ENCODE peak calls at places on chromosomes 1 and 21, in four cellular contexts. H is HEK293T, U is K562, W is SK-N-SH. G is an unnamed sample.
A peak's percentile ranks its signal among the peaks of the same experiment; 100 is the strongest.

GRCh38 chr21:21182401-21182800 is 184.2 kb downstream of the NCAM2 start:
- DNase-seq in H (no peak), U (no peak), W (no peak), G (no peak)

GRCh38 chr1:164579346-164579745 is 20.4 kb downstream of the PBX1 start:
- DNase-seq in U (no peak), W (no peak), H (no peak), G (no peak)

GRCh38 chr1:70277875-70278274 is 56.7 kb downstream of the SRSF11 start:
- DNase-seq in U (no peak), H (no peak), W (no peak), G (no peak)

GRCh38 chr1:161313554-161314200 is 504 bp upstream of the SDHC start:
- DNase-seq in H (no peak), U (no peak), W (no peak), G (peak; percentile 43)

GRCh38 chr1:43302226-43302625 is 1.4 kb downstream of the TIE1 start:
- DNase-seq in W (no peak), U (no peak), H (no peak), G (no peak)

GRCh38 chr1:164611754-164612642 is 53.0 kb downstream of the PBX1 start:
- DNase-seq in U (no peak), H (peak; percentile 84), W (peak; percentile 16), G (peak; percentile 90)

GRCh38 chr1:24996983-24997893 is 67.2 kb upstream of the RUNX3 start:
- DNase-seq in W (no peak), U (no peak), H (no peak), G (no peak)

GRCh38 chr1:115890618-115891017 is 49.7 kb upstream of the NHLH2 start:
- DNase-seq in W (no peak), U (no peak), H (no peak), G (no peak)

GRCh38 chr1:234213576-234214128 is 159.6 kb upstream of the COA6 start:
- DNase-seq in U (no peak), W (no peak), H (no peak), G (no peak)

GRCh38 chr1:231337043-231337471 is 595 bp downstream of the EXOC8 start:
- DNase-seq in W (peak; percentile 65), U (peak; percentile 57), H (no peak), G (no peak)

GRCh38 chr1:36321119-36321951 is 2.1 kb downstream of the EVA1B start:
- DNase-seq in W (peak; percentile 91), H (no peak), U (peak; percentile 93), G (no peak)

GRCh38 chr1:179817789-179818188 is 59.8 kb downstream of the TOR1AIP2 start:
- DNase-seq in H (no peak), W (peak; percentile 49), U (no peak), G (no peak)

GRCh38 chr1:246343251-246343650 is 163.8 kb downstream of the SMYD3 start:
- DNase-seq in W (no peak), U (no peak), H (no peak), G (no peak)

GRCh38 chr1:233066087-233066486 is 115.7 kb downstream of the NTPCR start:
- DNase-seq in H (no peak), W (no peak), U (no peak), G (no peak)

GRCh38 chr1:2415337-2415736 is 3.0 kb upstream of the PEX10 start:
- DNase-seq in W (no peak), U (no peak), H (no peak), G (no peak)

GRCh38 chr1:67463298-67463960 is 33.2 kb upstream of the SERBP1 start:
- DNase-seq in U (no peak), H (no peak), W (no peak), G (no peak)

GRCh38 chr1:45317163-45317562 is 9.5 kb upstream of the HPDL start:
- DNase-seq in W (no peak), U (no peak), H (no peak), G (no peak)

GRCh38 chr1:7299994-7300393 is 471.1 kb upstream of the VAMP3 start:
- DNase-seq in W (no peak), H (no peak), U (no peak), G (no peak)

GRCh38 chr1:168195199-168196135 is 16.7 kb downstream of the TIPRL start:
- DNase-seq in W (no peak), U (no peak), H (no peak), G (no peak)

GRCh38 chr1:221635305-221635704 is 106.6 kb downstream of the DUSP10 start:
- DNase-seq in H (no peak), W (no peak), U (no peak), G (no peak)

GRCh38 chr21:36082140-36082742 is 12.4 kb downstream of the CBR1 start:
- DNase-seq in W (no peak), U (no peak), H (no peak), G (no peak)

GRCh38 chr1:150563340-150564038 is 14.3 kb downstream of the ADAMTSL4 start:
- DNase-seq in U (no peak), W (peak; percentile 25), H (no peak), G (no peak)

GRCh38 chr1:24861821-24862727 is 68.0 kb downstream of the RUNX3 start:
- DNase-seq in H (peak; percentile 35), W (no peak), U (no peak), G (no peak)

GRCh38 chr1:48223372-48224081 is 1.0 kb downstream of the SLC5A9 start:
- DNase-seq in W (no peak), H (no peak), U (no peak), G (peak; percentile 52)

GRCh38 chr1:75135829-75136142 is 1.6 kb downstream of the LHX8 start:
- DNase-seq in U (no peak), W (no peak), H (no peak), G (no peak)

GRCh38 chr1:215476541-215476940 is 90.6 kb upstream of the KCTD3 start:
- DNase-seq in W (no peak), U (no peak), H (no peak), G (no peak)

GRCh38 chr1:65174585-65174984 is 26.6 kb downstream of the AK4 start:
- DNase-seq in H (no peak), U (no peak), W (no peak), G (no peak)

GRCh38 chr1:67850151-67850551 is 16.9 kb upstream of the GNG12 start:
- DNase-seq in U (peak; percentile 20), W (peak; percentile 17), H (peak; percentile 49), G (no peak)

DNA sequence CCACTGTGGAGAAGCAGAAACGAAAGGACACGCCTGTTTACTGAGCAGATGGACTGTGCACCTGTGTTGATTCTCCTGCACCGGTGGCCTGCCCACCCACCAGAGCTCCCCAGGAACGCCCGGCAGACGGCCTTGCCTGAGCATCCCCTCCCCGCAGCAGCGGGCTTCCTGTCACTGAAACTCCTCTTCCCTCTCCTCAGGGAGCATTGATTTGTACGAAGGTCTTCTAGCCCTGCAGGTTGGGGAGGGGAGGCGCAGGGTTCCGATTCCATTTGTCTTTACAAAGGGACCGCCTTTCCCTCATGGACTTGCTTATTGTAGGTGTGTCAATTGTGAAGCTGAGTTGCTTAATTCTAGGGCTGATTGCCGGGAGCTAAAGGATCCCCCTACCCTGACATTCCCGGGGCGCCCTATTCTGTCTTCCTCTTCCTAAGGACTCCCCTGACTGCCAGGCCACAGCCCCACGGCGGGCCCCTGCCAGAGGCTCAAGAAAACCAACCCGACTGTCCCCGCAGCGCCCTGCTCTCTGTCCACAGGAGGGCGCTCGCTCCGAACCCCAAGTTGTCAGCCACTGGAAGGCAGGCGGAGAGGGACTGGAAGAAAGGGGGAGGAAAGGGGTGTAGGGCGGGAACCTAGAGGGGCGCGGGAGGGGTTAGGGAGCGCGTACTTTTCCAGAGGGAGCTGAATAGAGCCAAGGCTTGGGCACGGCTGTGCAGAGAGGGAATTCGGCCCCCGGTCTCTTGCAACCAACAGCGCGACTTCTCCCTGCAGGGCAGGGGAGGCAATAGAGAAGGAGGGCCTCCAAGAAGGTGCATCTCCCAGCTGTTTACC is 2.8 kb downstream of the S100A6 start:
- DNase-seq in U (peak; percentile 87), W (no peak), H (peak; percentile 72), G (peak; percentile 72)
- TF ChIP-seq FOXM1 in U (no peak), W (no peak), H (no peak), G (no peak)

DNA sequence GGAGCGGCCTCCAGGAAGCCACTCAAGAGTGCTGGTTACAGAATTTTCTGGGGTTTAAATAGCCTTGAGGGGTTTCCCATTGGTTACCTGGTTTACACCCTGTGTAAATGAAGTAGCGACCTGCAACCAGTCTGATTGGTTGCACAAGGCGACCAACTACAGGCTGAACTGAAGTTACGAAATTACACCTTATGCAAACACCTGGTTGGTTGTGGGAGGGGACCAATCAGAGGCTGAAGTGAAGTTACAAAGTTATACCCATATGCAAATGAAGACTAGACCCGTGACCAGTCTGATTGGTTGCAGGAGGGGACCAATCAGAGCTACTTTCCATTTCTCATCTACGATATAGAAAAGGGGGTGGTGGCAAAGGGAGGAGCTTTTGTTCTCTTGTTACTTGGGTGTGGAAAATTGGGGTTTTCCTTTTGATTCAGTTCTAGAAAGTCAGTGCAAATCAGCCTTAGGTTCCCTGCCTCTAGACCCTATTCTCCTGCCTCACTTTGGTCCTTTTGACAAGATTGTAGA is 22.2 kb upstream of the C1orf174 start:
- DNase-seq in U (peak; percentile 42), H (no peak), W (no peak), G (no peak)
- TF ChIP-seq FOXM1 in U (no peak), H (no peak), W (no peak), G (no peak)

DNA sequence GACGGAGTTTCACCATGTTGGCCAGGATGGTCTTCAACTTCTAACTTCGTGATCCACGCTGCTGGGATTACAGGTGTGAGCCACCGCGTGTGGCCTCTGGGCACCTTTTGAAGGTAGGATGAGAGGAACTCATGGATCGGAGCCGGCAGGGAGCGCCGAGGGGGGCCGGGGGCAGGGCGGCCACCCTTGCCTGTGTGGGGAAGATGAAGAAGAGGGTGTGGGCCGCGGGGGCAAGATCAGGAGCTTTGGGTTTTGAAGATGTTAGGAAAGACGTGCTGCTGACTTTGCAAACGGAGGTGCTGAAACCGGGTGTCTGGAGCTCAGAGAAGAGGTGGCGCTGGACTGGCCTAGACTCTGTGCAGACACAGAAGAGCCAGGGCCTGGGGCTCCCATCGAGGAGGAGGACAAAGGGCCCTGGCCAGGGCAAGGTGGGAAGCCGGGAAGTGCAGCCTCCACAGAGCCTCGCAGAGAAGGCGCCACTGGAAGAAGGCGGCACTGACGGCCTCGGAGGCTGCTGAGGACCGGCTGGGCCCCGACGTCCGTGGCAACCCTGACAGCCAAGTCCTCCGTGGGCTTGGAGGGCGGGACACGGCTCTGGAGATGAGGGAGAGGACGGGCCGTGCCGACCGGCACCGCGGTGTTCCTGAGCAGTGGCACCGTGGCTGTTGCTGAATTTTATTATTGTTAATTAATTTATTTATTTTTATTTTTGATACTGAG is 13.7 kb downstream of the RNF223 start:
- DNase-seq in H (no peak), U (no peak), W (no peak), G (no peak)
- TF ChIP-seq FOXM1 in H (no peak), U (no peak), W (no peak), G (no peak)

DNA sequence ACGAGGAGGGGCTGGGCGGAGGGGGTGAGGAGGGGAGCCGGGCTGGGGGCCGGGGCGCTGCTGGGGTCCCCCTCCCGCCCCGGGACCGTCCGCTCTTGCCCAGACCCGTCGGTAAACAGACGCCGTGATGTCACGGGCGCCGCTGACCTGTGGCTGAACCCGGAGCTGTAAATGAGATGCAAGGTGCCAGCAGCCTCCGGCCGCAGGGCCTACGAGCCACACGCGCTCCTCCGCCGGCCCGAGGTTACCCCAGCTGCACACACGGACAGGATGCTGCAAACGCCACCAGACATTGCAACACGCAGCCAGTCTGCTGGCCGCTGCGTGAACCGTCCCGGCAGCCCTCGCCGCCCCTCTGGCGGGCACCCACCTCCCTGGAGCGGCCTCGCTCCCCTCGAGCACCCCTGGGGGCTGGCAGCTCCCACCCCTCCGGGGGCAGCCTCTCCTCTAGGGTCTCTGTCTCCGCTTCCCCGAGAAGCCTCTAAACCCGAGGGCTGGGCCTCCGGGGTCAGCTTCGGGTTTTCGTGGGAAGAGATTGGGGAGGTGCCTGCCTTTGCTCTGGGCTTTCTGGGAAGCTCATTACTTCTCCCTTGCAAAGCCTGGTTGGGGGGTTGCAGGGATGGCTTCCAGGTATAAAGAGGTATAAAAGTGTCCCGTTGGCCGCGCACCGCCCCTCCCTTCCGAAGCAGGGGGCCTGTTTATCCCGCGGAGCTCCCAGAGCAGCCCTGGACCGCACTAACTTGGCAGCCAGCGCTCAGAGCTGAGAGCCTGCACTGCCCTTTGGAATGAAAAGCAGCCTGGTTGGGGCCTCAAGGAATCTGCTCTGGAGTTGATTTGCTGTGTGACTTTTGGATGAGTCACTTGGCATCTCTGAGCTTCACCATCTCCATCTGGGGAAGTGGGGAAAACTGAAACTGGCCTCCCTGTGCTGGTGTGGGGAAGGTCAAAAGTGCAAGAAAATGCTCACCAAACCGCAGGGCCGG is 21.9 kb downstream of the DHRS3 start:
- DNase-seq in U (no peak), H (no peak), W (peak; percentile 91), G (no peak)
- TF ChIP-seq FOXM1 in U (no peak), H (no peak), W (peak; percentile 71), G (no peak)